ENCODE peak calls at places on chromosomes 4 and X, in five cellular contexts. One of them, this sample, is unnamed.

GRCh38 chrX:18701621-18702361 is 5.7 kb upstream of the PPEF1 start:
- DNase-seq in NT2/D1: no peak
- DNase-seq in K562: no peak
- DNase-seq in GM12878: no peak
- DNase-seq in HCT116: no peak
- DNase-seq in this sample: no peak

GRCh38 chr4:83109480-83110221 is 4.9 kb downstream of the PLAC8 start:
- DNase-seq in NT2/D1: no peak
- DNase-seq in K562: no peak
- DNase-seq in GM12878: no peak
- DNase-seq in HCT116: no peak
- DNase-seq in this sample: no peak

GRCh38 chr4:33940281-33940680 is 2304.0 kb downstream of the ARAP2 start:
- DNase-seq in HCT116: no peak
- DNase-seq in NT2/D1: no peak
- DNase-seq in K562: no peak
- DNase-seq in GM12878: no peak
- DNase-seq in this sample: no peak

GRCh38 chr4:177579649-177580048 is 137.4 kb upstream of the AGA start:
- DNase-seq in GM12878: no peak
- DNase-seq in NT2/D1: no peak
- DNase-seq in HCT116: no peak
- DNase-seq in K562: no peak
- DNase-seq in this sample: no peak

GRCh38 chrX:1518512-1518911 is 18.5 kb downstream of the P2RY8 start:
- DNase-seq in NT2/D1: no peak
- DNase-seq in K562: no peak
- DNase-seq in HCT116: no peak
- DNase-seq in GM12878: no peak
- DNase-seq in this sample: no peak

GRCh38 chr4:40685300-40685699 is 55.6 kb upstream of the RBM47 start:
- DNase-seq in NT2/D1: no peak
- DNase-seq in K562: no peak
- DNase-seq in GM12878: no peak
- DNase-seq in HCT116: no peak
- DNase-seq in this sample: no peak

GRCh38 chr4:125179727-125180126 is 135.0 kb upstream of the FAT4 start:
- DNase-seq in GM12878: no peak
- DNase-seq in K562: no peak
- DNase-seq in HCT116: no peak
- DNase-seq in NT2/D1: no peak
- DNase-seq in this sample: no peak

GRCh38 chr4:165874072-165874798 is 1.2 kb downstream of the TLL1 start:
- DNase-seq in K562: no peak
- DNase-seq in GM12878: no peak
- DNase-seq in HCT116: no peak
- DNase-seq in NT2/D1: no peak
- DNase-seq in this sample: no peak

GRCh38 chr4:57136281-57136680 is 26.1 kb upstream of the IGFBP7 start:
- DNase-seq in NT2/D1: no peak
- DNase-seq in GM12878: no peak
- DNase-seq in HCT116: no peak
- DNase-seq in K562: no peak
- DNase-seq in this sample: no peak

GRCh38 chr4:13907255-13907751 is 279.8 kb upstream of the BOD1L1 start:
- DNase-seq in HCT116: no peak
- DNase-seq in NT2/D1: no peak
- DNase-seq in K562: no peak
- DNase-seq in GM12878: no peak
- DNase-seq in this sample: no peak

GRCh38 chr4:83438719-83439118 is 16.9 kb downstream of the HELQ start:
- DNase-seq in NT2/D1: no peak
- DNase-seq in GM12878: no peak
- DNase-seq in K562: no peak
- DNase-seq in HCT116: no peak
- DNase-seq in this sample: no peak

GRCh38 chrX:31297881-31298280 is 226.0 kb upstream of the FTHL17 start:
- DNase-seq in HCT116: no peak
- DNase-seq in NT2/D1: no peak
- DNase-seq in K562: no peak
- DNase-seq in GM12878: no peak
- DNase-seq in this sample: no peak

GRCh38 chr4:85744950-85745349 is 270.0 kb downstream of the ARHGAP24 start:
- DNase-seq in GM12878: no peak
- DNase-seq in NT2/D1: no peak
- DNase-seq in HCT116: peak
- DNase-seq in K562: no peak
- DNase-seq in this sample: no peak

GRCh38 chr4:15779336-15779735 is 1.2 kb downstream of the CD38 start:
- DNase-seq in K562: peak
- DNase-seq in NT2/D1: peak
- DNase-seq in GM12878: no peak
- DNase-seq in HCT116: no peak
- DNase-seq in this sample: peak

GRCh38 chr4:43330288-43330687 is 437.8 kb downstream of the GRXCR1 start:
- DNase-seq in NT2/D1: no peak
- DNase-seq in HCT116: no peak
- DNase-seq in GM12878: no peak
- DNase-seq in K562: no peak
- DNase-seq in this sample: no peak

GRCh38 chr4:129358571-129358970 is 262.6 kb downstream of the C4orf33 start:
- DNase-seq in HCT116: peak
- DNase-seq in K562: no peak
- DNase-seq in NT2/D1: no peak
- DNase-seq in GM12878: no peak
- DNase-seq in this sample: no peak

GRCh38 chr4:51872283-51872997 is 29.5 kb downstream of the DCUN1D4 start:
- DNase-seq in HCT116: no peak
- DNase-seq in GM12878: no peak
- DNase-seq in K562: no peak
- DNase-seq in NT2/D1: no peak
- DNase-seq in this sample: no peak

GRCh38 chrX:121579016-121579760 is 531.8 kb downstream of the GLUD2 start:
- DNase-seq in K562: peak
- DNase-seq in GM12878: peak
- DNase-seq in HCT116: peak
- DNase-seq in NT2/D1: no peak
- DNase-seq in this sample: no peak

GRCh38 chr4:25859429-25860148 is 3.2 kb downstream of the SEL1L3 start:
- DNase-seq in HCT116: no peak
- DNase-seq in GM12878: no peak
- DNase-seq in K562: no peak
- DNase-seq in NT2/D1: no peak
- DNase-seq in this sample: no peak

GRCh38 chr4:6873792-6874461 is 35.7 kb upstream of the TBC1D14 start:
- DNase-seq in NT2/D1: peak
- DNase-seq in K562: peak
- DNase-seq in GM12878: no peak
- DNase-seq in HCT116: peak
- DNase-seq in this sample: no peak
- TF ChIP-seq ZNF274 in NT2/D1: no peak
- TF ChIP-seq ZNF274 in K562: no peak
- TF ChIP-seq ZNF274 in GM12878: no peak
- TF ChIP-seq ZNF274 in HCT116: no peak
- TF ChIP-seq ZNF274 in this sample: no peak

DNA sequence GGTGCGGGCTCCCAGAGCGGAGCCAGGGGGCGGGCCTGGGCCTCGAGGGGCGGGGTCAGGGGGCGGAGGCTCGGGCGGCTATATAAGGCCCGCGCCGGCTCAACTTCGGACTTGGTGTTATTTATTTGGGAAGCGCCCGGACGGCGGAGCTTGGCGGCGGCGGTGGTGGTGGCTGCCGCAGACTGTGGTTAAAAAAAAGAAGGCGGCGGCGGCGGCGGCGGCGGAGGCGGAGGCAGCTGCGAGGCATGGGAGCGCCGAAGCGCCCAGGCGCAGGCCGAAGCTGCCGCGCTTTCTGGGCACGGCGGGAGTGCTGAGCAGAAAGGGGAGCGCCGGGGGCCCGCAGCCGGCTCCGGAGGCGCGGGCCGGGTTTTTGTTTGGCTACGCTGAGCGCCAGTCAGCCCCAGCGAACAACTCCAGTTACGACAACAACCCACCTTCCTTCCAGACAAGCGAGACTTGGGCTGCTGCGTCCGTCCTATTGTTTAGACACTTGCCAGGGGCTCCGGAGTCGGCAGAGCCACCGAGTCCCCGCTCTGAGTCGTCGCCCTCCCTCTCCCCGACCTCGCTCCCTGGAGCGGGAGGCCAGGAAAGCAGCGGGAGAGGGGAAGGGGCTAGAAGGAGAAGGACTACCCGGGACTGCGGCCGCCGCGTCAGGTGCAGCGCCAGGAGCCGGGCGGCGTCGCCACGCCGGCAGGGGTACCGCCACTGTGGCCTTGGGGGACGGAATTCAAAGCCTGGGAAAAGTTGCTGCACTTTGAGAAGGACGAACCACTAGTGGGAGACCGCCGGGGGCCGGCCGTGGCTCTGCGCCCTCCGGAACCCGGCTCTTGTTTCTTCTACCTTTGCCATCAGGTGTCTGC is at the start of gene SLIT2:
- DNase-seq in NT2/D1: peak
- DNase-seq in HCT116: peak
- DNase-seq in GM12878: no peak
- DNase-seq in K562: peak
- DNase-seq in this sample: peak
- TF ChIP-seq ZNF274 in NT2/D1: no peak
- TF ChIP-seq ZNF274 in HCT116: no peak
- TF ChIP-seq ZNF274 in GM12878: no peak
- TF ChIP-seq ZNF274 in K562: no peak
- TF ChIP-seq ZNF274 in this sample: no peak

GRCh38 chrX:134758652-134759051 is 100.4 kb upstream of the PLAC1 start:
- DNase-seq in GM12878: no peak
- DNase-seq in HCT116: no peak
- DNase-seq in K562: no peak
- DNase-seq in NT2/D1: no peak
- DNase-seq in this sample: no peak
- TF ChIP-seq ZNF274 in GM12878: no peak
- TF ChIP-seq ZNF274 in HCT116: no peak
- TF ChIP-seq ZNF274 in K562: no peak
- TF ChIP-seq ZNF274 in NT2/D1: no peak
- TF ChIP-seq ZNF274 in this sample: no peak

DNA sequence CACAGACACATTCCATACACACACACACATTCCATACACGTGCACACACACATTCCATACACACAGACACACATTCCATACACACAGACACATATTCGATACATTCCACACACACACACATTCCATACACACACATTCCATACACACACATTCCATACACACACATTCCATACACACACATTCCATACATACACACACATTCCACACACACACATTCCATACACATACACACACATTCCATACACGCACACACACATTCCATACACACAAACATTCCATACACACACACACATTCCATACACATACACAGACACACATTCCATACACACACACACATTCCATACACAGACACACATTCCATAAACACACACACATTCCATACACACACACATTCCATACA is 13.7 kb downstream of the LINC00632 start:
- DNase-seq in HCT116: no peak
- DNase-seq in NT2/D1: no peak
- DNase-seq in K562: no peak
- DNase-seq in GM12878: no peak
- DNase-seq in this sample: no peak
- TF ChIP-seq ZNF274 in HCT116: no peak
- TF ChIP-seq ZNF274 in NT2/D1: no peak
- TF ChIP-seq ZNF274 in K562: no peak
- TF ChIP-seq ZNF274 in GM12878: no peak
- TF ChIP-seq ZNF274 in this sample: no peak

GRCh38 chr4:54063737-54064316 is 578 bp downstream of the CHIC2 start:
- DNase-seq in K562: peak
- DNase-seq in GM12878: no peak
- DNase-seq in NT2/D1: peak
- DNase-seq in HCT116: no peak
- DNase-seq in this sample: no peak
- TF ChIP-seq ZNF274 in K562: no peak
- TF ChIP-seq ZNF274 in GM12878: no peak
- TF ChIP-seq ZNF274 in NT2/D1: no peak
- TF ChIP-seq ZNF274 in HCT116: no peak
- TF ChIP-seq ZNF274 in this sample: no peak

DNA sequence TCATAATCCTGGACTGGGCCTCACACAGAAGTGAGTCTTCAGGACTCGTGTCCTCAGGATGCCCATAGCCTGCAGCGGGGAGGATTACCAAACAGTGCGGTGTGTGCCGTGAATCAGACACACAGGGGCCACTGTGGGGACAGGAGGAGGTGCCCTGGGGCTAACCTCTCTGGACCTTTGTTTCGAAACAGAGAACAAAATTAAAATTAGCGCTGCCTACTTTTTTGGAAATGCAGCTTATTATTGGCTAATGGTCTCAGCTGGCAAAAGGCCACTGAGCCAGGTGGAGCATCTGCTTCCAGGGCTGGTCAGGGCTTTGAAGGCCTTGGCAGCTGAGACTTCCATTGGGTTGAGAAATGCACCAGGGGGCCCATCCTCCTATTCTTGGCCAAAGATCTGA is 236.2 kb downstream of the EVC2 start:
- DNase-seq in K562: no peak
- DNase-seq in HCT116: no peak
- DNase-seq in GM12878: no peak
- DNase-seq in NT2/D1: no peak
- DNase-seq in this sample: no peak
- TF ChIP-seq ZNF274 in K562: no peak
- TF ChIP-seq ZNF274 in HCT116: no peak
- TF ChIP-seq ZNF274 in GM12878: no peak
- TF ChIP-seq ZNF274 in NT2/D1: no peak
- TF ChIP-seq ZNF274 in this sample: no peak

GRCh38 chrX:128931071-128931470 is 592.2 kb downstream of the SMARCA1 start:
- DNase-seq in NT2/D1: no peak
- DNase-seq in HCT116: no peak
- DNase-seq in K562: no peak
- DNase-seq in GM12878: no peak
- DNase-seq in this sample: no peak
- TF ChIP-seq ZNF274 in NT2/D1: no peak
- TF ChIP-seq ZNF274 in HCT116: no peak
- TF ChIP-seq ZNF274 in K562: no peak
- TF ChIP-seq ZNF274 in GM12878: no peak
- TF ChIP-seq ZNF274 in this sample: no peak

GRCh38 chrX:73728518-73729023 is 165.6 kb downstream of the CHIC1 start:
- DNase-seq in NT2/D1: peak
- DNase-seq in GM12878: no peak
- DNase-seq in HCT116: no peak
- DNase-seq in K562: no peak
- DNase-seq in this sample: no peak
- TF ChIP-seq ZNF274 in NT2/D1: no peak
- TF ChIP-seq ZNF274 in GM12878: no peak
- TF ChIP-seq ZNF274 in HCT116: no peak
- TF ChIP-seq ZNF274 in K562: no peak
- TF ChIP-seq ZNF274 in this sample: no peak

This sample was measured in H1.